ENCODE peak calls at places on chromosomes 13 and 19, in ten cellular contexts. Z is head of caudate nucleus; I is RCC 7860; A is tibial artery; Y is GM23338; T is cortex of kidney; O is C1 segment of cervical spinal cord; M is GM12864; X is HTR-8/SVneo; C is activated CD4-positive, CD25-positive, alpha-beta regulatory T cell. E is an unnamed sample.

GRCh38 chr19:19067276-19068072 is 3.7 kb downstream of the SLC25A42 start:
- DNase-seq in T (no peak), X (no peak), Z (no peak), A (no peak), C (no peak), I (no peak), Y (no peak), M (no peak), O (no peak), E (peak; percentile 69)

GRCh38 chr19:32652893-32653625 is 21.9 kb downstream of the ANKRD27 start:
- DNase-seq in M (no peak), Y (no peak), O (peak; percentile 35), C (no peak), X (no peak), T (no peak), I (no peak), A (no peak), Z (no peak), E (no peak)

GRCh38 chr13:109737046-109737573 is 49.3 kb downstream of the IRS2 start:
- DNase-seq in A (no peak), O (no peak), X (no peak), M (no peak), Y (no peak), C (no peak), I (no peak), T (no peak), Z (no peak), E (no peak)

GRCh38 chr13:112182251-112182650 is 115.3 kb downstream of the SOX1 start:
- DNase-seq in X (no peak), Y (no peak), M (no peak), O (no peak), A (peak; percentile 46), C (no peak), T (no peak), Z (no peak), I (no peak), E (no peak)

GRCh38 chr13:23794267-23795161 is 94.7 kb downstream of the MIPEP start:
- DNase-seq in I (no peak), M (no peak), A (no peak), T (no peak), C (no peak), X (peak; percentile 9), Y (no peak), Z (no peak), O (no peak), E (no peak)

GRCh38 chr19:33296473-33297060 is 5.8 kb downstream of the CEBPA start:
- DNase-seq in O (no peak), C (no peak), I (no peak), X (no peak), Z (no peak), Y (no peak), T (no peak), A (no peak), M (no peak), E (no peak)

GRCh38 chr13:23867027-23867491 is 22.1 kb downstream of the MIPEP start:
- DNase-seq in Y (no peak), X (no peak), Z (no peak), O (no peak), T (no peak), M (no peak), C (no peak), A (no peak), I (peak; percentile 47), E (no peak)

GRCh38 chr13:111480503-111480902 is 160.1 kb downstream of the TEX29 start:
- DNase-seq in T (no peak), Z (no peak), C (no peak), Y (no peak), I (no peak), M (no peak), X (no peak), O (no peak), A (peak; percentile 34), E (no peak)

GRCh38 chr13:112688560-112689497 is 1.0 kb upstream of the ATP11A start:
- DNase-seq in M (no peak), C (no peak), T (no peak), A (peak; percentile 66), Y (peak; percentile 47), Z (no peak), I (no peak), X (no peak), O (peak; percentile 50), E (peak; percentile 97)

GRCh38 chr19:45492627-45493470 is 4.0 kb downstream of the RTN2 start:
- DNase-seq in Z (no peak), C (no peak), O (peak; percentile 75), X (no peak), A (peak; percentile 79), M (no peak), I (no peak), T (no peak), Y (peak; percentile 91), E (peak; percentile 47)

GRCh38 chr19:1027953-1028902 is 1.8 kb downstream of the CNN2 start:
- DNase-seq in I (peak; percentile 81), Z (no peak), C (peak; percentile 74), A (peak; percentile 88), M (no peak), X (peak; percentile 84), T (no peak), O (no peak), Y (peak; percentile 92), E (peak; percentile 45)

GRCh38 chr13:84605927-84606326 is 723.7 kb upstream of the SLITRK1 start:
- DNase-seq in A (no peak), C (no peak), O (no peak), Z (no peak), M (no peak), I (no peak), X (no peak), Y (peak; percentile 69), T (no peak), E (no peak)

GRCh38 chr19:20879501-20879900 is 43.5 kb upstream of the ZNF85 start:
- DNase-seq in I (no peak), X (no peak), Z (no peak), A (no peak), M (no peak), T (no peak), C (no peak), Y (no peak), O (no peak), E (no peak)

GRCh38 chr19:3531716-3532115 is 7.3 kb upstream of the TEKTIP1 start:
- DNase-seq in A (no peak), Z (no peak), O (no peak), X (no peak), M (no peak), T (no peak), C (no peak), Y (peak; percentile 71), I (no peak), E (no peak)

GRCh38 chr13:110697842-110698241 is 8.1 kb downstream of the CARS2 start:
- DNase-seq in C (no peak), Y (no peak), M (no peak), X (no peak), Z (no peak), I (no peak), T (no peak), O (no peak), A (no peak), E (peak; percentile 39)

GRCh38 chr19:4139614-4140236 is 13.7 kb upstream of the CREB3L3 start:
- DNase-seq in A (peak; percentile 86), Z (peak; percentile 59), C (peak; percentile 75), I (peak; percentile 45), T (no peak), O (peak; percentile 39), X (peak; percentile 66), Y (peak; percentile 83), M (no peak), E (peak; percentile 64)

GRCh38 chr13:75770164-75771145 is 134.3 kb downstream of the LMO7 start:
- DNase-seq in X (no peak), C (no peak), M (no peak), I (no peak), A (no peak), T (no peak), Y (no peak), Z (no peak), O (no peak), E (no peak)

GRCh38 chr19:6272411-6272791 is 7.4 kb downstream of the MLLT1 start:
- DNase-seq in C (no peak), I (no peak), O (no peak), M (no peak), Z (no peak), Y (no peak), X (no peak), A (no peak), T (no peak), E (no peak)

GRCh38 chr13:85137516-85137915 is 661.7 kb downstream of the SLITRK6 start:
- DNase-seq in I (no peak), T (no peak), A (no peak), Z (no peak), M (no peak), X (no peak), O (no peak), C (no peak), Y (no peak), E (no peak)

GRCh38 chr13:19020988-19021387 is 160.6 kb downstream of the TUBA3C start:
- DNase-seq in X (no peak), C (no peak), A (no peak), Z (no peak), O (no peak), T (no peak), M (no peak), Y (no peak), I (no peak), E (no peak)

GRCh38 chr13:57470491-57470890 is 161.1 kb upstream of the PCDH17 start:
- DNase-seq in Y (no peak), M (no peak), T (no peak), I (no peak), O (no peak), A (no peak), X (no peak), Z (no peak), C (no peak), E (no peak)

GRCh38 chr19:3440082-3440481 is 40.2 kb downstream of the SMIM24 start:
- DNase-seq in Y (peak; percentile 91), I (peak; percentile 22), T (no peak), O (no peak), C (peak; percentile 11), A (no peak), Z (peak; percentile 14), M (no peak), X (no peak), E (peak; percentile 40)

GRCh38 chr13:25738797-25739196 is 313.0 kb downstream of the SHISA2 start:
- DNase-seq in Y (no peak), M (no peak), O (no peak), X (no peak), A (no peak), I (no peak), Z (no peak), T (no peak), C (no peak), E (no peak)

GRCh38 chr19:45568732-45569131 is 15.9 kb downstream of the OPA3 start:
- DNase-seq in C (no peak), O (no peak), Y (no peak), I (peak; percentile 48), T (no peak), A (no peak), M (no peak), X (no peak), Z (no peak), E (no peak)

GRCh38 chr19:52935434-52935833 is 12.2 kb upstream of the ZNF888 start:
- DNase-seq in A (no peak), T (no peak), Y (no peak), M (no peak), X (no peak), O (no peak), I (peak; percentile 84), Z (no peak), C (no peak), E (peak; percentile 98)

GRCh38 chr13:43107780-43108179 is 84.4 kb downstream of the DNAJC15 start:
- DNase-seq in O (no peak), X (no peak), A (no peak), I (no peak), Z (no peak), M (no peak), C (no peak), T (no peak), Y (no peak), E (no peak)

GRCh38 chr19:40217027-40217810 is 965 bp downstream of the TTC9B start:
- DNase-seq in M (no peak), C (no peak), Z (no peak), A (no peak), T (no peak), I (no peak), O (peak; percentile 52), Y (peak; percentile 83), X (no peak), E (no peak)

GRCh38 chr13:100721885-100722512 is 47.4 kb upstream of the TMTC4 start:
- DNase-seq in M (peak; percentile 5), A (no peak), X (peak; percentile 21), O (no peak), C (peak; percentile 5), Y (peak; percentile 80), Z (peak; percentile 59), T (no peak), I (no peak), E (peak; percentile 35)